ENCODE peak calls at places on chromosomes 4 and X, in eight cellular contexts. M is amniotic epithelial cell; R is stimulated activated CD4-positive, alpha-beta T cell treated with anti-CD3 and anti-CD28 coated beads, Interleukin-15, amount 100 ng/mL, for 1 hour; K is stimulated activated CD8-positive, alpha-beta memory T cell treated with anti-CD3 and anti-CD28 coated beads, Interleukin-15, amount 100 ng/mL, for 24 hours; V is HEK293T; F is GM12865; G is T-helper 9 cell; C is substantia nigra. D is an unnamed sample.

GRCh38 chr4:64146030-64146429 is 263.2 kb downstream of the TECRL start:
- DNase-seq in M (no peak), V (no peak), K (no peak), G (no peak), C (no peak), F (no peak), R (no peak), D (no peak)

GRCh38 chr4:38568768-38569167 is 95.2 kb upstream of the KLF3 start:
- DNase-seq in K (no peak), C (no peak), M (no peak), R (no peak), G (no peak), F (no peak), V (no peak), D (no peak)

GRCh38 chrX:16155586-16155985 is 11.7 kb upstream of the MAGEB17 start:
- DNase-seq in G (no peak), F (no peak), R (no peak), C (no peak), V (no peak), M (no peak), K (no peak), D (no peak)

GRCh38 chr4:148831945-148832344 is 389.7 kb upstream of the NR3C2 start:
- DNase-seq in R (no peak), C (no peak), K (no peak), M (peak), F (no peak), G (no peak), V (no peak), D (no peak)

GRCh38 chrX:78659955-78660354 is 827 bp upstream of the RTL3 start:
- DNase-seq in K (no peak), R (no peak), C (no peak), M (no peak), F (no peak), V (no peak), G (no peak), D (no peak)

GRCh38 chr4:27205994-27206393 is 345.4 kb downstream of the STIM2 start:
- DNase-seq in M (no peak), V (no peak), R (no peak), G (no peak), F (no peak), K (no peak), C (no peak), D (no peak)

GRCh38 chr4:73945140-73945539 is 36.7 kb downstream of the PF4 start:
- DNase-seq in R (no peak), K (no peak), G (no peak), C (no peak), V (no peak), F (no peak), M (no peak), D (no peak)

GRCh38 chr4:28774344-28774743 is 1913.7 kb downstream of the STIM2 start:
- DNase-seq in M (peak), C (no peak), V (no peak), R (no peak), F (no peak), K (no peak), G (no peak), D (no peak)

GRCh38 chrX:34848281-34848680 is 94.3 kb upstream of the FAM47B start:
- DNase-seq in R (no peak), K (no peak), F (no peak), G (no peak), M (peak), C (no peak), V (no peak), D (no peak)